ENCODE peak calls at places on chromosomes 3 and 15, in four cellular contexts. U is DMS153, Z is activated gamma-delta T cell, N is stomach. B is an unnamed sample.

GRCh38 chr3:194100856-194101390 is 35.0 kb upstream of the HES1 start:
- DNase-seq in N (no peak), Z (no peak), U (no peak), B (no peak)

GRCh38 chr3:35505181-35505580 is 134.1 kb upstream of the ARPP21 start:
- DNase-seq in N (peak; percentile 26), U (no peak), Z (no peak), B (no peak)

GRCh38 chr15:76987896-76988860 is 6.7 kb upstream of the PSTPIP1 start:
- DNase-seq in Z (no peak), N (no peak), U (no peak), B (peak; percentile 52)

GRCh38 chr3:123723527-123724168 is 138.8 kb upstream of the HACD2 start:
- DNase-seq in U (peak; percentile 36), Z (no peak), N (peak; percentile 52), B (peak; percentile 77)

GRCh38 chr3:194732617-194733016 is 46.9 kb downstream of the FAM43A start:
- DNase-seq in U (no peak), Z (no peak), N (no peak), B (no peak)

GRCh38 chr3:185915642-185916041 is 22.2 kb downstream of the TRA2B start:
- DNase-seq in U (no peak), Z (no peak), N (no peak), B (no peak)

GRCh38 chr3:161454615-161455014 is 42.0 kb upstream of the OTOL1 start:
- DNase-seq in Z (no peak), U (no peak), N (no peak), B (no peak)

GRCh38 chr3:15859507-15860013 is 61.8 kb upstream of the ANKRD28 start:
- DNase-seq in U (no peak), Z (peak; percentile 77), N (peak; percentile 86), B (peak; percentile 96)

GRCh38 chr15:53586815-53587214 is 172.6 kb downstream of the WDR72 start:
- DNase-seq in Z (no peak), U (no peak), N (peak; percentile 31), B (peak; percentile 4)

GRCh38 chr3:45677045-45677436 is 12.2 kb upstream of the SACM1L start:
- DNase-seq in N (no peak), U (no peak), Z (peak; percentile 27), B (no peak)